ENCODE peak calls at places on chromosomes 3 and 15, in seven cellular contexts. V, B, J, Y, N, U and X are unnamed samples.

GRCh38 chr3:10627884-10628572 is 122.6 kb upstream of the ATP2B2 start:
- DNase-seq in Y (no peak), J (no peak), B (no peak), V (no peak), N (no peak), U (no peak), X (no peak)

GRCh38 chr3:11803977-11804903 is 42.4 kb downstream of the TAMM41 start:
- DNase-seq in U (peak), N (peak), V (peak), B (peak), Y (peak), J (no peak), X (peak)

GRCh38 chr3:27721717-27722564 is at the start of gene EOMES:
- DNase-seq in U (peak), B (peak), N (peak), J (peak), V (peak), Y (peak), X (peak)

GRCh38 chr3:195133462-195133861 is 137.5 kb downstream of the XXYLT1 start:
- DNase-seq in B (peak), Y (peak), U (peak), N (no peak), V (peak), J (no peak), X (no peak)

GRCh38 chr15:50134524-50135024 is 15.5 kb upstream of the ATP8B4 start:
- DNase-seq in U (no peak), Y (no peak), B (no peak), J (no peak), N (no peak), V (no peak), X (peak)

GRCh38 chr3:33658971-33659848 is 58.8 kb downstream of the CLASP2 start:
- DNase-seq in J (peak), Y (peak), V (peak), B (peak), N (peak), U (peak), X (peak)

GRCh38 chr15:42665827-42666226 is 71.1 kb downstream of the CDAN1 start:
- DNase-seq in V (no peak), B (no peak), Y (no peak), J (no peak), U (no peak), N (no peak), X (no peak)

GRCh38 chr15:67827561-67828378 is 2.5 kb downstream of the SKOR1 start:
- DNase-seq in N (no peak), Y (no peak), J (peak), B (no peak), V (no peak), U (peak), X (no peak)

GRCh38 chr3:37765591-37766219 is 96.0 kb upstream of the CTDSPL start:
- DNase-seq in V (peak), J (no peak), Y (no peak), U (no peak), N (no peak), B (no peak), X (peak)

GRCh38 chr3:112653209-112653871 is 12.4 kb upstream of the CCDC80 start:
- DNase-seq in J (no peak), V (peak), U (no peak), N (no peak), Y (no peak), B (no peak), X (no peak)

GRCh38 chr3:174355505-174355904 is 503.6 kb upstream of the NAALADL2 start:
- DNase-seq in J (no peak), V (peak), U (no peak), Y (no peak), N (no peak), B (no peak), X (peak)

GRCh38 chr3:32401541-32402052 is 9.9 kb downstream of the CMTM7 start:
- DNase-seq in B (no peak), N (peak), J (peak), Y (peak), V (peak), U (peak), X (peak)

GRCh38 chr15:78712797-78713515 is 71.9 kb upstream of the CHRNB4 start:
- DNase-seq in U (no peak), V (no peak), N (no peak), Y (no peak), B (no peak), J (no peak), X (no peak)

GRCh38 chr3:196735751-196736150 is 3.9 kb upstream of the PAK2 start:
- DNase-seq in B (no peak), N (no peak), J (no peak), V (peak), U (no peak), Y (no peak), X (no peak)

GRCh38 chr3:20462723-20463122 is 276.7 kb upstream of the SGO1 start:
- DNase-seq in Y (no peak), N (no peak), B (no peak), V (no peak), U (no peak), J (no peak), X (no peak)